ENCODE peak calls at places on chromosome 18, in five cellular contexts. X, M, A, Z and B are unnamed samples.

GRCh38 chr18:30406728-30407127 is 635.8 kb downstream of the DSC3 start:
- DNase-seq in X (no peak), M (no peak), A (no peak), Z (no peak), B (no peak)

GRCh38 chr18:46660955-46661749 is 4.1 kb upstream of the LOXHD1 start:
- DNase-seq in X (no peak), M (no peak), A (no peak), Z (peak; percentile 8), B (no peak)

GRCh38 chr18:63192885-63193349 is 126.7 kb downstream of the BCL2 start:
- DNase-seq in X (no peak), M (no peak), A (no peak), Z (no peak), B (no peak)

GRCh38 chr18:27860011-27860410 is 316.9 kb downstream of the CDH2 start:
- DNase-seq in X (no peak), M (no peak), A (no peak), Z (no peak), B (peak; percentile 76)

GRCh38 chr18:69469444-69469919 is 68.8 kb downstream of the DOK6 start:
- DNase-seq in X (no peak), M (peak; percentile 18), A (no peak), Z (peak; percentile 68), B (no peak)

GRCh38 chr18:38963943-38964660 is 1398.5 kb upstream of the CELF4 start:
- DNase-seq in X (no peak), M (no peak), A (no peak), Z (no peak), B (no peak)

GRCh38 chr18:58785171-58785805 is 79.4 kb upstream of the ZNF532 start:
- DNase-seq in X (peak; percentile 25), M (no peak), A (no peak), Z (peak; percentile 98), B (peak; percentile 100)

GRCh38 chr18:2895391-2895790 is 48.6 kb downstream of the EMILIN2 start:
- DNase-seq in X (no peak), M (no peak), A (no peak), Z (no peak), B (no peak)

GRCh38 chr18:31576670-31577069 is 15.0 kb upstream of the TTR start:
- DNase-seq in X (no peak), M (no peak), A (no peak), Z (no peak), B (no peak)

GRCh38 chr18:47166235-47166634 is 9.9 kb downstream of the IER3IP1 start:
- DNase-seq in X (no peak), M (no peak), A (no peak), Z (no peak), B (no peak)

GRCh38 chr18:29501952-29502351 is 1325.0 kb upstream of the CDH2 start:
- DNase-seq in X (no peak), M (no peak), A (no peak), Z (peak; percentile 0), B (peak; percentile 85)

GRCh38 chr18:26813043-26813442 is 52.5 kb downstream of the AQP4 start:
- DNase-seq in X (peak; percentile 37), M (no peak), A (peak; percentile 59), Z (peak; percentile 66), B (peak; percentile 18)

GRCh38 chr18:58241026-58241679 is 197.1 kb downstream of the NEDD4L start:
- DNase-seq in X (no peak), M (no peak), A (no peak), Z (no peak), B (no peak)

GRCh38 chr18:77733292-77733903 is 483.8 kb downstream of the GALR1 start:
- DNase-seq in X (no peak), M (no peak), A (no peak), Z (no peak), B (no peak)

GRCh38 chr18:71809711-71810110 is 734.4 kb downstream of the CBLN2 start:
- DNase-seq in X (no peak), M (no peak), A (no peak), Z (no peak), B (peak; percentile 57)

GRCh38 chr18:22171839-22172582 is 2.6 kb downstream of the GATA6 start:
- DNase-seq in X (no peak), M (peak; percentile 49), A (peak; percentile 34), Z (no peak), B (no peak)

GRCh38 chr18:2900742-2901404 is 54.1 kb downstream of the EMILIN2 start:
- DNase-seq in X (no peak), M (no peak), A (no peak), Z (no peak), B (no peak)

GRCh38 chr18:58792086-58792485 is 72.6 kb upstream of the ZNF532 start:
- DNase-seq in X (peak; percentile 31), M (no peak), A (no peak), Z (no peak), B (no peak)

GRCh38 chr18:26524952-26525351 is 23.4 kb downstream of the KCTD1 start:
- DNase-seq in X (no peak), M (no peak), A (no peak), Z (no peak), B (no peak)

GRCh38 chr18:74589021-74589420 is 8.6 kb upstream of the ZNF407 start:
- DNase-seq in X (no peak), M (no peak), A (no peak), Z (no peak), B (no peak)

GRCh38 chr18:59501876-59502221 is 142.8 kb upstream of the LMAN1 start:
- DNase-seq in X (no peak), M (no peak), A (no peak), Z (no peak), B (peak; percentile 40)

GRCh38 chr18:31657823-31658669 is 26.3 kb downstream of the B4GALT6 start:
- DNase-seq in X (no peak), M (no peak), A (no peak), Z (no peak), B (no peak)

GRCh38 chr18:75581336-75582121 is 154.0 kb upstream of the SMIM21 start:
- DNase-seq in X (no peak), M (no peak), A (no peak), Z (no peak), B (no peak)

GRCh38 chr18:79962311-79962710 is 2.1 kb upstream of the HSBP1L1 start:
- DNase-seq in X (no peak), M (no peak), A (no peak), Z (no peak), B (peak; percentile 73)

GRCh38 chr18:39188278-39188677 is 1622.7 kb upstream of the CELF4 start:
- DNase-seq in X (no peak), M (no peak), A (no peak), Z (no peak), B (no peak)

GRCh38 chr18:49238433-49239042 is 221.9 kb downstream of the DYM start:
- DNase-seq in X (no peak), M (no peak), A (no peak), Z (peak; percentile 34), B (no peak)

GRCh38 chr18:3608488-3608887 is 158.5 kb downstream of the TGIF1 start:
- DNase-seq in X (no peak), M (no peak), A (no peak), Z (no peak), B (no peak)

GRCh38 chr18:7415081-7415894 is 151.8 kb upstream of the PTPRM start:
- DNase-seq in X (no peak), M (no peak), A (no peak), Z (no peak), B (peak; percentile 60)

GRCh38 chr18:67875936-67876335 is 359.4 kb upstream of the DSEL start:
- DNase-seq in X (no peak), M (no peak), A (no peak), Z (no peak), B (no peak)

DNA sequence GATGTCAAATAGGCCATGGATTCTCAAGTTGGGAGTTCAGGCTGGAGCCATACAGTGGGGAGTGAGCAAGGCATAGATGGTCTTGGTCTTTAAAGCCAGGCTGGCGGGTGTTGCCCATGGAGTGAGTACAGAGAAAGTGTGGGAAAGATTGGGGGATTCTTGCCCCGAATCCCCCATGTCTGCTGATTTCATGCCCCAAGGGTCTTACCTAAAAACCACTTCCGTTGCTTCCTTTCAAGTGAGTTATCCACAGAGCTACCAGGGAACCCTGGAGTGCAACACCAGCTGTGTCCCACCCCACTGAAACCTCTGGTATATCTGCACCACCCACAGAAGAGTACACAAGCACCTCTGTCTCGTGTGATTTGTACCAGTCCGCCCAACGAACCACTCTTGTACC is 31.4 kb downstream of the FHOD3 start:
- DNase-seq in X (no peak), M (no peak), A (no peak), Z (no peak), B (no peak)
- H3K27ac ChIP-seq in X (no peak overlapping the region), M (no peak overlapping the region), A (no peak overlapping the region), Z (no peak overlapping the region), B (no peak overlapping the region)

DNA sequence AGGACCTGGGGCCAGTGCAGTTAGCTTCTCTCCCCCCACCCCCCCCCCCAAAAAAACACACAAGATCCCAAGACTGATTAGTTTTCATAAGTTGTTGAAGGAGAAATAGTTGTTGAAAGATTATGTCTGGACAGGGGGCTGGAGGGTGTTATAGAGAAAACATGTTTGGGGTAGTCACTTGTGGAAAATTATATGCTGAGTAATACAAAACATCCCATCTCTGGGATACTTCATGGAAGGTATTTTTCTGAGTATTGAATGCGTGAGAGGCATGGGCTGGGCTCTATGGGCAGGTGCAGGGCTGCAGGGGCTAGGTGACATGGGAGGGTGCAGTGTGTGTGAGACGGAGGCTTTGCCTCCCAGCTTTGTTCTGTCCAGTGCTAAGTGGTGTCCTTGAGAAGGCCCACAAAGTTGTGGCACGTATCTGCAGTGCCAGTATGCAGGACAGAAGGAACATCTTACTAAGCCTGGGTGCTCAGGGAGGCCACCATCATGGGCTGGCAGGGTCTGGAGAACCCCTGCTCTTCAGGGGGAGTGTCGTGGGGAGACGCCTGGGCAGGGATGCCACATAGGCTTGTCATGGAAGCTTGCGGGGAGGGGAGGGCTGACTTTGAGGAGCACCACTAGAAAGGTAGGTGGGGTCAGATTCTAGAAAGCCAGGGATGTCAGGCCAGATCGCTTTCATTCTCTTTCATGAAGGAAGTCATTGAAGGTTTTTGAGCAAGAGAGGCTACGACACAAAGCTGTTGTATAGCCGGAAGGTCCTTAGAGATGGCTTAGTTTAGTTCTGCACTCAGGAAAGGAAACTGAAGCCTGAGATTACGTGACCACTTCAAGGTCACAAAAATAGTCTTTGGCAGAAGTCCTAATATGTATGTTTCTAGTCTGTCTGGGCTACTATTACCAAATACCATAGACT is 232.0 kb downstream of the LDLRAD4 start:
- DNase-seq in X (no peak), M (no peak), A (no peak), Z (no peak), B (no peak)
- H3K4me1 ChIP-seq in X (peaks cover 16% of the 10 kb centered on the region), M (peaks cover 6% of the 10 kb centered on the region), A (peaks cover 54% of the 10 kb centered on the region), Z (peaks cover 52% of the 10 kb centered on the region), B (no peaks in the 10 kb centered on the region)

DNA sequence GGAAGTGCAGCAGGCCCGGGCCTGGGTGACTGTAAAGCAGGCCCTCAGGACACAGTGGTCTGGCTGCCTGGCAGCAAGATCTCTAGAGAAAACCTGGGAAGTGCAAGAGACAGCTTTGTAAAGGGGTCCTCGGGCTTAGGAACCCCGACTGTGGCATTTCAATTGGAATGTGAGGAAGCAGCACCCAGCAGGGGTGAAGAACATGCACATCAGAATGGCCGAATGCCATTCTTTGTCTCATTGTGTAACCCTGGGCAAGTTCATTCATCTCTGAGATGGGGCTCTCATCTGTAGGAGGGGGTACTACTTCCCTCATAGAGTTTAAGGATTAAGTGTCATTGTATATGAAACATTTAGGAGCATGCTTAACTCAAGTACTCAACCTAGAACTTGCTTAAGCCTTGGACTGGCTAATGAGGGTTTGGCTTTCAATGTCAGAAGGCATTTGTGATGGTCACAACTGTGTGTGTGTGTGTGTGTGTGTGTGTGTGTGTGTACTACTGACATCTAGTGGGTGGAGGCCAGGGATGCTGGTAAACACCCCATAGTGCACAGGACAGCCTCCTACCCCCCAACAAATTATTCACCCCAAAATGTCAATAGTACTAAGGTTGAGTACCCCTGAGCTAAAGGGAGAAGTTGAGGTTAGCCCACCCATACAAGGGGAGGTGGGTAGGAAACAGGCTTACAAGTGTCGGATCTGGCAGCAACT is 29.3 kb downstream of the MEX3C start:
- DNase-seq in X (no peak), M (no peak), A (no peak), Z (peak; percentile 9), B (peak; percentile 4)
- TF ChIP-seq CTCF in X (no peak), M (no peak), A (no peak), Z (no peak), B (peak; percentile 35)

GRCh38 chr18:12049983-12050811 is 43.4 kb upstream of the ANKRD62 start:
- DNase-seq in X (no peak), M (no peak), A (no peak), Z (no peak), B (no peak)
- H3K27ac ChIP-seq in X (no peak overlapping the region), M (no peak overlapping the region), A (no peak overlapping the region), Z (no peak overlapping the region), B (no peak overlapping the region)